ENCODE peak calls at places on chromosomes 13 and 19, in five cellular contexts. One of them, this sample, is unnamed.

GRCh38 chr13:29917573-29918091 is 67.2 kb upstream of the UBL3 start:
- DNase-seq in H1: no peak
- DNase-seq in activated naive CD4-positive, alpha-beta T cell: no peak
- DNase-seq in left ventricle myocardium inferior: no peak
- DNase-seq in GM12891: no peak
- DNase-seq in this sample: no peak

GRCh38 chr19:41935781-41936415 is 7.6 kb upstream of the ERFL start:
- DNase-seq in GM12891: no peak
- DNase-seq in left ventricle myocardium inferior: no peak
- DNase-seq in H1: no peak
- DNase-seq in activated naive CD4-positive, alpha-beta T cell: no peak
- DNase-seq in this sample: no peak

GRCh38 chr19:50002386-50002960 is 22.7 kb downstream of the VRK3 start:
- DNase-seq in left ventricle myocardium inferior: no peak
- DNase-seq in GM12891: no peak
- DNase-seq in activated naive CD4-positive, alpha-beta T cell: no peak
- DNase-seq in H1: no peak
- DNase-seq in this sample: no peak

GRCh38 chr13:50352720-50353491 is 337.7 kb downstream of the KCNRG start:
- DNase-seq in activated naive CD4-positive, alpha-beta T cell: no peak
- DNase-seq in left ventricle myocardium inferior: no peak
- DNase-seq in GM12891: no peak
- DNase-seq in H1: no peak
- DNase-seq in this sample: no peak

GRCh38 chr19:58154679-58155648 is 4.4 kb upstream of the ZNF329 start:
- DNase-seq in H1: peak
- DNase-seq in left ventricle myocardium inferior: peak
- DNase-seq in activated naive CD4-positive, alpha-beta T cell: peak
- DNase-seq in GM12891: peak
- DNase-seq in this sample: peak

GRCh38 chr19:39199025-39199424 is 2.3 kb downstream of the NCCRP1 start:
- DNase-seq in GM12891: no peak
- DNase-seq in H1: no peak
- DNase-seq in activated naive CD4-positive, alpha-beta T cell: no peak
- DNase-seq in left ventricle myocardium inferior: no peak
- DNase-seq in this sample: no peak

GRCh38 chr19:55611983-55612645 is 6.7 kb downstream of the ZNF865 start:
- DNase-seq in left ventricle myocardium inferior: no peak
- DNase-seq in H1: no peak
- DNase-seq in activated naive CD4-positive, alpha-beta T cell: no peak
- DNase-seq in GM12891: no peak
- DNase-seq in this sample: no peak

GRCh38 chr13:91544723-91545122 is 146.3 kb downstream of the GPC5 start:
- DNase-seq in left ventricle myocardium inferior: no peak
- DNase-seq in H1: no peak
- DNase-seq in GM12891: no peak
- DNase-seq in activated naive CD4-positive, alpha-beta T cell: no peak
- DNase-seq in this sample: no peak

GRCh38 chr19:16360738-16361137 is 36.1 kb downstream of the KLF2 start:
- DNase-seq in H1: no peak
- DNase-seq in left ventricle myocardium inferior: no peak
- DNase-seq in activated naive CD4-positive, alpha-beta T cell: no peak
- DNase-seq in GM12891: no peak
- DNase-seq in this sample: no peak

GRCh38 chr13:44834404-44834803 is 154.9 kb downstream of the NUFIP1 start:
- DNase-seq in H1: no peak
- DNase-seq in activated naive CD4-positive, alpha-beta T cell: no peak
- DNase-seq in left ventricle myocardium inferior: no peak
- DNase-seq in GM12891: no peak
- DNase-seq in this sample: no peak

GRCh38 chr13:94678845-94679244 is 33.5 kb downstream of the SOX21 start:
- DNase-seq in activated naive CD4-positive, alpha-beta T cell: no peak
- DNase-seq in GM12891: no peak
- DNase-seq in H1: no peak
- DNase-seq in left ventricle myocardium inferior: no peak
- DNase-seq in this sample: no peak

GRCh38 chr13:94632227-94632980 is 30.7 kb downstream of the GPR180 start:
- DNase-seq in left ventricle myocardium inferior: no peak
- DNase-seq in activated naive CD4-positive, alpha-beta T cell: no peak
- DNase-seq in GM12891: no peak
- DNase-seq in H1: no peak
- DNase-seq in this sample: no peak

GRCh38 chr19:45477713-45478453 is 10.1 kb downstream of the FOSB start:
- DNase-seq in H1: no peak
- DNase-seq in left ventricle myocardium inferior: no peak
- DNase-seq in GM12891: no peak
- DNase-seq in activated naive CD4-positive, alpha-beta T cell: no peak
- DNase-seq in this sample: no peak

GRCh38 chr13:113969973-113970611 is 3.8 kb downstream of the C13orf46 start:
- DNase-seq in left ventricle myocardium inferior: peak
- DNase-seq in H1: no peak
- DNase-seq in activated naive CD4-positive, alpha-beta T cell: no peak
- DNase-seq in GM12891: no peak
- DNase-seq in this sample: peak

GRCh38 chr19:13068064-13068807 is 34.4 kb downstream of the LYL1 start:
- DNase-seq in GM12891: no peak
- DNase-seq in H1: no peak
- DNase-seq in left ventricle myocardium inferior: no peak
- DNase-seq in activated naive CD4-positive, alpha-beta T cell: no peak
- DNase-seq in this sample: no peak

GRCh38 chr19:28864577-28865042 is 348.3 kb downstream of the UQCRFS1 start:
- DNase-seq in GM12891: no peak
- DNase-seq in activated naive CD4-positive, alpha-beta T cell: no peak
- DNase-seq in H1: no peak
- DNase-seq in left ventricle myocardium inferior: peak
- DNase-seq in this sample: no peak